ENCODE peak calls at places on chromosomes 2 and 18, in four cellular contexts. One of them, this sample, is unnamed.

GRCh38 chr2:18093196-18093595 is 214.7 kb downstream of the KCNS3 start:
- DNase-seq in GM12878: no peak
- DNase-seq in K562: no peak
- DNase-seq in HepG2: no peak
- DNase-seq in this sample: no peak

GRCh38 chr2:241379481-241380480 is 23.7 kb downstream of the FARP2 start:
- DNase-seq in GM12878: no peak
- DNase-seq in K562: no peak
- DNase-seq in HepG2: no peak
- DNase-seq in this sample: no peak

GRCh38 chr2:104788721-104789446 is 65.0 kb upstream of the POU3F3 start:
- DNase-seq in GM12878: no peak
- DNase-seq in K562: no peak
- DNase-seq in HepG2: no peak
- DNase-seq in this sample: no peak

GRCh38 chr2:226649871-226650660 is 149.6 kb downstream of the IRS1 start:
- DNase-seq in GM12878: peak
- DNase-seq in K562: no peak
- DNase-seq in HepG2: peak
- DNase-seq in this sample: peak

GRCh38 chr2:222305510-222306392 is 7.0 kb upstream of the PAX3 start:
- DNase-seq in GM12878: no peak
- DNase-seq in K562: no peak
- DNase-seq in HepG2: no peak
- DNase-seq in this sample: no peak

GRCh38 chr18:50709215-50709614 is 110.6 kb downstream of the MRO start:
- DNase-seq in GM12878: no peak
- DNase-seq in K562: no peak
- DNase-seq in HepG2: no peak
- DNase-seq in this sample: no peak

GRCh38 chr18:26233208-26233607 is 7.0 kb downstream of the TAF4B start:
- DNase-seq in GM12878: no peak
- DNase-seq in K562: no peak
- DNase-seq in HepG2: peak
- DNase-seq in this sample: peak

GRCh38 chr2:59182249-59182648 is 941.1 kb upstream of the FANCL start:
- DNase-seq in GM12878: no peak
- DNase-seq in K562: peak
- DNase-seq in HepG2: peak
- DNase-seq in this sample: peak

GRCh38 chr2:16525265-16525887 is 140.3 kb downstream of the CYRIA start:
- DNase-seq in GM12878: no peak
- DNase-seq in K562: peak
- DNase-seq in HepG2: peak
- DNase-seq in this sample: peak

GRCh38 chr2:216890138-216890537 is 30.3 kb upstream of the TNP1 start:
- DNase-seq in GM12878: no peak
- DNase-seq in K562: no peak
- DNase-seq in HepG2: no peak
- DNase-seq in this sample: no peak

GRCh38 chr2:106165064-106165463 is 29.0 kb downstream of the UXS1 start:
- DNase-seq in GM12878: no peak
- DNase-seq in K562: no peak
- DNase-seq in HepG2: peak
- DNase-seq in this sample: peak

GRCh38 chr2:186882511-186883071 is 33.6 kb upstream of the ZSWIM2 start:
- DNase-seq in GM12878: no peak
- DNase-seq in K562: no peak
- DNase-seq in HepG2: no peak
- DNase-seq in this sample: no peak

GRCh38 chr2:236682651-236683422 is 113.2 kb downstream of the ACKR3 start:
- DNase-seq in GM12878: no peak
- DNase-seq in K562: no peak
- DNase-seq in HepG2: no peak
- DNase-seq in this sample: no peak

GRCh38 chr2:240989451-240990265 is 8.8 kb upstream of the SNED1 start:
- DNase-seq in GM12878: no peak
- DNase-seq in K562: peak
- DNase-seq in HepG2: peak
- DNase-seq in this sample: peak

GRCh38 chr18:36142751-36143150 is 13.1 kb downstream of the ELP2 start:
- DNase-seq in GM12878: no peak
- DNase-seq in K562: no peak
- DNase-seq in HepG2: no peak
- DNase-seq in this sample: no peak
- TF ChIP-seq CREM in GM12878: no peak
- TF ChIP-seq CREM in K562: no peak
- TF ChIP-seq CREM in HepG2: no peak
- TF ChIP-seq CREM in this sample: no peak

GRCh38 chr18:62883937-62884735 is 168.8 kb downstream of the PHLPP1 start:
- DNase-seq in GM12878: no peak
- DNase-seq in K562: no peak
- DNase-seq in HepG2: no peak
- DNase-seq in this sample: no peak
- TF ChIP-seq NR2C2 in GM12878: no peak
- TF ChIP-seq NR2C2 in K562: no peak
- TF ChIP-seq NR2C2 in HepG2: no peak
- TF ChIP-seq NR2C2 in this sample: no peak

DNA sequence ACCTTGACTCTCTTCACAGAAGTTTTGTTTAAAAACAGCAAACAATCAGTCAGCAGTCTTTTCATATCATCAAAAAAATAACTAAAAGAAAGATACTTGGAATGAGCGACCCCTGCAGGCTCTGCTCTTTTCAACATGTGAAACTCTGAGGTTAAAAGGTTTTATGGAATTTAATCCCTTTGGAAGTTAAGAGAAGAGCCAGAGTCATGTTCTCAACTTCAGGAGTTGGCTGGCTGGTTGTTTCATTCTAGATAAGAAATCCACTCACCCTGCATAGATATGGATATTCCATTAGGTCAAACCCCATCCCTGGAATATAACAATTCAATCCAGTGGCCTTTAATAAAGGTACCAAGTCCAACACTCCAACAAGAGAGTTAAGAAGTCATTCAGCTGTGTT is 115.6 kb upstream of the RMDN2 start:
- DNase-seq in GM12878: no peak
- DNase-seq in K562: no peak
- DNase-seq in HepG2: no peak
- DNase-seq in this sample: peak
- TF ChIP-seq CREM in GM12878: no peak
- TF ChIP-seq CREM in K562: no peak
- TF ChIP-seq CREM in HepG2: no peak
- TF ChIP-seq CREM in this sample: no peak

GRCh38 chr2:119523383-119523958 is 812 bp downstream of the SCTR start:
- DNase-seq in GM12878: no peak
- DNase-seq in K562: no peak
- DNase-seq in HepG2: no peak
- DNase-seq in this sample: no peak

GRCh38 chr2:119523959-119524694 is at the start of gene SCTR:
- DNase-seq in GM12878: no peak
- DNase-seq in K562: no peak
- DNase-seq in HepG2: no peak
- DNase-seq in this sample: peak

GRCh38 chr2:119520696-119521436 is 3.4 kb downstream of the SCTR start:
- DNase-seq in GM12878: no peak
- DNase-seq in K562: no peak
- DNase-seq in HepG2: no peak
- DNase-seq in this sample: no peak

GRCh38 chr2:119521437-119521825 is 2.9 kb downstream of the SCTR start:
- DNase-seq in GM12878: no peak
- DNase-seq in K562: peak
- DNase-seq in HepG2: no peak
- DNase-seq in this sample: no peak

DNA sequence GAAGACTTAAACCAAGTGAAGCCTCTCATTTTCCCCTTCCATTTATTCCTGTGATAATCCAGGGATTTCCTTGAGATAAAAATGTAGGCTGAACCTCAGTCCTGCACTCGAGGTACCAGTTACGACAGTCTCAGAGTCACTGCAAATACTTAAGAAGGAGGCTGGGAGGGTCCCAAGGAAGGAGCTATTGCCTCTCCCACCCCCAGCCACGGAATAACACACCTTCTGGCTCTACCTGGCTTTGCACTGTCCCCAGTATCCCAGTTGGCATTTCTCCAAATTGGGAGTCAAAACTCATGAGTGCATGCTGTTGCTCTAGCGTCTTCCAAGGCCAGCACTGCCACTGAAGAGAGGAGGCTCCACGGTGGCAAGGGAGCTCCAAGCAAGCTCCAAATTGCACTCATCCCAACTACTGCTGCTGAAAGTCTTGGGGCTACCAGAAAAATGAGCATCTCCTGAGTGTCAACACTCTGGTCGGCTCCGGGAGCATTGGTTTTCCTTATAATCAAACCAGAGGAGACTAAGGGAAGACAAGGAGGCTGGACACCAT is 1.6 kb downstream of the SCTR start:
- DNase-seq in GM12878: no peak
- DNase-seq in K562: no peak
- DNase-seq in HepG2: no peak
- DNase-seq in this sample: no peak
- TF ChIP-seq NR2C2 in GM12878: no peak
- TF ChIP-seq NR2C2 in K562: no peak
- TF ChIP-seq NR2C2 in HepG2: no peak
- TF ChIP-seq NR2C2 in this sample: no peak

DNA sequence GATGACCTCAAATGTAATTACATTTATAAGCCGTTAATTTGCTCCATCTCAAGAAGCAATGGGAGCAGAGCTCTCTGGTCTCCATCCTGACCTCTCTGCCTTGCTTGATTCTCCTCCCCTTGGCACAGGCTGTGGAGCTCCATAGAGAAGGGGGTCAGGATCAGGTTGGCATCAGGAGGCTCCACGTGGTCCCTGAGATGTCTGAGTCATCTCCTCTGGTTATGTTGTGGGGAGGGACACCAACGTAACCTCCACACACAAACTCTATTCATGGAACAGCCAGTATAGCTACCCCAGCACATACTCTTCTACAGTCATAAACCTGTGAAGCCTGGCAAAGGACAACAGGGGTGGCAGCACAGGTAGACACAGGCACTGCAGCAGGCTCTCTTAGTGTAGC is 29.0 kb downstream of the TRABD2A start:
- DNase-seq in GM12878: no peak
- DNase-seq in K562: no peak
- DNase-seq in HepG2: no peak
- DNase-seq in this sample: no peak
- TF ChIP-seq CREM in GM12878: no peak
- TF ChIP-seq CREM in K562: no peak
- TF ChIP-seq CREM in HepG2: no peak
- TF ChIP-seq CREM in this sample: no peak

GRCh38 chr18:3603460-3604259 is 153.7 kb downstream of the TGIF1 start:
- DNase-seq in GM12878: no peak
- DNase-seq in K562: peak
- DNase-seq in HepG2: peak
- DNase-seq in this sample: peak
- TF ChIP-seq NR2C2 in GM12878: no peak
- TF ChIP-seq NR2C2 in K562: no peak
- TF ChIP-seq NR2C2 in HepG2: no peak
- TF ChIP-seq NR2C2 in this sample: no peak

This sample was measured in WTC11.